ENCODE peak calls at places on chromosomes 3 and 15, in ten cellular contexts. W is trophoblast cell, A is HCT116, Q is GM23248, N is IMR-90, J is astrocyte, Y is mammary epithelial cell, I is neural progenitor cell, U is MM.1S, L is fibroblast of lung. D is an unnamed sample.

GRCh38 chr15:94287794-94288246 is 56.5 kb downstream of the MCTP2 start:
- DNase-seq in W (no peak), A (no peak), Q (no peak), N (no peak), J (no peak), Y (no peak), I (no peak), U (peak; percentile 90), L (no peak), D (no peak)

GRCh38 chr3:33557829-33558228 is 117.6 kb upstream of the UBP1 start:
- DNase-seq in W (no peak), A (no peak), Q (no peak), N (no peak), J (no peak), Y (no peak), I (no peak), U (no peak), L (no peak), D (no peak)

GRCh38 chr3:183545688-183546087 is 9.8 kb downstream of the KLHL6 start:
- DNase-seq in W (no peak), A (no peak), Q (no peak), N (no peak), J (no peak), Y (no peak), I (no peak), U (peak; percentile 5), L (no peak), D (no peak)

GRCh38 chr15:42845581-42845980 is 75.0 kb downstream of the TTBK2 start:
- DNase-seq in W (no peak), A (no peak), Q (peak; percentile 1), N (peak; percentile 31), J (no peak), Y (peak; percentile 73), I (no peak), U (no peak), L (no peak), D (no peak)

GRCh38 chr15:34709866-34710265 is 44.9 kb downstream of the GJD2 start:
- DNase-seq in W (no peak), A (no peak), Q (peak; percentile 72), N (peak; percentile 60), J (peak; percentile 36), Y (no peak), I (no peak), U (no peak), L (peak; percentile 12), D (no peak)

GRCh38 chr15:73632670-73633058 is 525 bp downstream of the NPTN start:
- DNase-seq in W (no peak), A (no peak), Q (no peak), N (no peak), J (no peak), Y (no peak), I (peak; percentile 42), U (no peak), L (no peak), D (peak; percentile 27)

GRCh38 chr15:39629376-39629775 is 48.5 kb downstream of the THBS1 start:
- DNase-seq in W (no peak), A (no peak), Q (peak; percentile 42), N (peak; percentile 43), J (peak; percentile 49), Y (peak; percentile 79), I (no peak), U (peak; percentile 41), L (no peak), D (no peak)

GRCh38 chr3:169847896-169848295 is 21.8 kb downstream of the LRRC31 start:
- DNase-seq in W (no peak), A (no peak), Q (no peak), N (no peak), J (no peak), Y (peak; percentile 16), I (no peak), U (no peak), L (no peak), D (no peak)

GRCh38 chr15:40984963-40985362 is 31.7 kb downstream of the CHAC1 start:
- DNase-seq in W (no peak), A (no peak), Q (peak; percentile 95), N (peak; percentile 97), J (peak; percentile 94), Y (no peak), I (no peak), U (no peak), L (peak; percentile 91), D (no peak)

GRCh38 chr15:47505712-47506542 is 211.4 kb upstream of the SEMA6D start:
- DNase-seq in W (no peak), A (no peak), Q (peak; percentile 37), N (peak; percentile 74), J (no peak), Y (no peak), I (no peak), U (no peak), L (peak; percentile 40), D (no peak)

DNA sequence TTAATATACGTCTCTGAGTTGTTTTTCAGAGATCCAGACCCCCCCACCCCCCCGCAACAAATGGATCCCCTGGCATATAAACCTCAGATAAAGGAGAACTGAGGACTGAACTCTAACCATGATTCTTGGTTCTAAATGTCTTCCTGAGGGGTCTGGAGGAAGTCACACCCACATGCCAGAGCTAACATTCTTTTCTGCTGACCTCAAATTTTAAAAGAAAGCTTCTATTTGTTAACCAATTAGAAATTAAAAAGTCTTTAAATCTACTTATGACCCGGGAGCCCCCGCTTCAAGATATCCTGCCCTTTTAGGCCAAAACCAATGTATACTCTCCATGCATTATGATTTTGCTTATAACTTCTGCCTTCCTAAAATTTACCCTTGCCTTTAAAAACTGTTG is 188.3 kb downstream of the ECT2 start:
- DNase-seq in W (no peak), A (no peak), Q (no peak), N (no peak), J (peak; percentile 12), Y (no peak), I (no peak), U (no peak), L (no peak), D (no peak)
- H2AFZ ChIP-seq in W (no peak overlapping the region), A (no peak overlapping the region), Q (no peak overlapping the region), N (no peak overlapping the region), J (no peak overlapping the region), Y (no peak overlapping the region), I (peak overlapping the region; percentile 64), U (no peak overlapping the region), L (no peak overlapping the region), D (peak overlapping the region; percentile 43)

DNA sequence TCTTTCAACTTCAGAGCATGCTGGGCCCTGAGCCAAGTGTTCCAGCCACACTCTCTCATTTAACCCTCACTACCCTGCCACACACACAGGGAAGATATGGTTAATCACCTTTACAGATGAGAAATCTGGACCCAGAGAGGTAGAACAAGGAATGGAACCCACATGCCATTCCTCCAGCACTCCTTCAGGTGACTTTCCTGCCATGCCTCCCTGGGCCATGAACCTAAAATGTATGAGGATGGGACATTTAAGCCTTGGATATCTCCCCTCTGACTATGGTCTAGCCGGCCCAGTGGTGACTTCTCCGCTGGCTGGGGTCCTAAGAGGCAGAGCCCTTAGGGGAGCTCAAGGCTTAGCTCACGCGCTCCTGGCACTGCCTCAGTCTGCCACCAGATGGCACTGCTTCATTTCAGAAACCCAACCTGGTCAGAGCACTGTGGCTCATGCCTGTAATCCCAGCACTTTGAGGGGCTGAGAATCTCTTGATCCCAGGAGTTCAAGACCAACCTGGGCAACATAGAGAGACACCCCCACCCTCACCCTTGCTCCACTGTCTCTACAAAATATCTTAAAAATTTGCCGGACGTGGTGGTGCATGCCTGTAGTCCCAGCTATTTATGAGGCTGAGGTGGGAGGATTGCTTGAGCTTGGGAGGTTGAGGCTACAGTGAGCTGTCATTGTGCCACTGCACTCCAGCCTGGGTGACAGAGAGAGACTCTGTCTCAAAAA is 2.2 kb upstream of the DCAF1 start:
- DNase-seq in W (peak; percentile 89), A (peak; percentile 71), Q (peak; percentile 81), N (peak; percentile 71), J (peak; percentile 37), Y (peak; percentile 39), I (peak; percentile 86), U (peak; percentile 65), L (peak; percentile 77), D (peak; percentile 80)
- H2AFZ ChIP-seq in W (no peak overlapping the region), A (peak overlapping the region; percentile 63), Q (peak overlapping the region; percentile 64), N (peak overlapping the region; percentile 85), J (peak overlapping the region; percentile 2), Y (peak overlapping the region; percentile 49), I (no peak overlapping the region), U (peak overlapping the region; percentile 18), L (peak overlapping the region; percentile 54), D (peak overlapping the region; percentile 81)

GRCh38 chr15:86919581-86919980 is 839.9 kb downstream of the AGBL1 start:
- DNase-seq in W (no peak), A (no peak), Q (no peak), N (no peak), J (no peak), Y (no peak), I (no peak), U (peak; percentile 57), L (peak; percentile 6), D (no peak)

GRCh38 chr15:86916671-86917450 is 837.2 kb downstream of the AGBL1 start:
- DNase-seq in W (no peak), A (no peak), Q (no peak), N (no peak), J (no peak), Y (no peak), I (peak; percentile 11), U (no peak), L (no peak), D (no peak)

GRCh38 chr15:86911022-86911421 is 831.4 kb downstream of the AGBL1 start:
- DNase-seq in W (no peak), A (no peak), Q (no peak), N (no peak), J (no peak), Y (no peak), I (no peak), U (no peak), L (no peak), D (no peak)

DNA sequence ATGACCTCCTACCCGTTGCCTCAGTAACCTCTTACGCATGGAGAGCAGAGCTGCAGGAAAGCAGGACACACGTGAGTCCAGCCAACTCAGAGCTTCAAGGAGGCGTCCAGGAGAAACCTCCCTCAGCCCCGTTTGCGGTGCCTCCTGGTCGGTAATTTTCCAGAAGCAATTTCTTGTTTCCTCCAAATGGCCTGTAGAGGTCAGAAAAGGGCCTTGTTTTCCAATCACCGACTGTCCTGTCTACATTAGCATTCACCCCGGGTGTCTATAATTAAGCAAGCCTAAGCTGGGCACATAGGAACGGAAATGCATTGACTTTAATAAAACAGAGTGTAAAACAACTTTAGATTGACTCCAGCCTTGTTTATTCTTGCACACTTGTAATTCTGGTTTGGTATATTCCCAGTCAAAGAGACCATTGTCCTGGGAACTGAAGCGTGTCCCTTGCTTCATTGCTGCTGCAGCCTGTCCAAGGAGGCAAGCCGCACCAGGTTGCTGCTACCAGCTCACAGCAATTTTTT is 836.2 kb downstream of the AGBL1 start:
- DNase-seq in W (peak; percentile 70), A (no peak), Q (peak; percentile 69), N (peak; percentile 13), J (peak; percentile 63), Y (peak; percentile 65), I (peak; percentile 72), U (peak; percentile 73), L (peak; percentile 54), D (peak; percentile 56)
- H2AFZ ChIP-seq in W (no peak overlapping the region), A (no peak overlapping the region), Q (no peak overlapping the region), N (no peak overlapping the region), J (peak overlapping the region; percentile 42), Y (peak overlapping the region; percentile 63), I (peak overlapping the region; percentile 54), U (peak overlapping the region; percentile 9), L (no peak overlapping the region), D (no peak overlapping the region)

DNA sequence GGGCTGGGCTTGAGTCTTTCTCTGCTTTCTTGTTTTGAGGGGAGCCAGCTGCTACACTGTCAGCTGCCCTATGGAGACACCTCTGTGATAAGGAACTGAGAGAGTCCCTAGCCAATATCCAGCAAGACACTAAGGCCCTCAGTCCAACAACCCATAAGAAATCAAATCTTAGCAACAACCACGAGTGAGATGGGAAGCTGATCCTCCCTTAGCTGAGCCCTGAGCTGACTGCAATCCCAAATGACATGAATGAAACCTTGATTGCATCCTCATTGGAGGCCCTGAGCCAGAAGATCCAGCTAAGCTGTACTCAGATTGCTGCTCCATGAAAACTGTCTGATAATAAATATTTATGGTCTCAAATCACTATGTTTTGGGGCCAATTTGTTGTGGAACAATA is 302.1 kb upstream of the MME start:
- DNase-seq in W (no peak), A (no peak), Q (no peak), N (peak; percentile 24), J (no peak), Y (no peak), I (no peak), U (no peak), L (peak; percentile 83), D (no peak)
- H2AFZ ChIP-seq in W (no peak overlapping the region), A (no peak overlapping the region), Q (no peak overlapping the region), N (peak overlapping the region; percentile 64), J (no peak overlapping the region), Y (no peak overlapping the region), I (no peak overlapping the region), U (no peak overlapping the region), L (no peak overlapping the region), D (no peak overlapping the region)